ENCODE peak calls at places on chromosome 4, in four cellular contexts. B, G, A and Q are unnamed samples.

GRCh38 chr4:75168548-75168947 is 235.6 kb downstream of the PARM1 start:
- DNase-seq in B (no peak), A (no peak), G (no peak), Q (no peak)

GRCh38 chr4:123299212-123299651 is 97.4 kb upstream of the SPRY1 start:
- DNase-seq in G (peak), A (peak), B (no peak), Q (peak)

GRCh38 chr4:52588771-52589591 is 70.1 kb downstream of the USP46 start:
- DNase-seq in G (peak), B (no peak), A (peak), Q (peak)

GRCh38 chr4:166045457-166045856 is 172.4 kb downstream of the TLL1 start:
- DNase-seq in B (no peak), A (no peak), G (no peak), Q (no peak)

GRCh38 chr4:93228021-93228420 is 600.5 kb upstream of the ATOH1 start:
- DNase-seq in B (no peak), A (no peak), G (no peak), Q (no peak)

GRCh38 chr4:5205981-5206380 is 154.7 kb downstream of the STK32B start:
- DNase-seq in B (no peak), G (no peak), A (no peak), Q (no peak)

GRCh38 chr4:25551608-25552007 is 104.0 kb upstream of the SLC34A2 start:
- DNase-seq in G (no peak), A (no peak), B (no peak), Q (no peak)

GRCh38 chr4:156778606-156779005 is 193.0 kb downstream of the PDGFC start:
- DNase-seq in G (peak), A (peak), B (no peak), Q (no peak)

GRCh38 chr4:142811034-142811433 is 35.1 kb downstream of the INPP4B start:
- DNase-seq in G (no peak), B (no peak), A (no peak), Q (no peak)

GRCh38 chr4:149164282-149164681 is 651.4 kb downstream of the IQCM start:
- DNase-seq in A (peak), G (peak), B (no peak), Q (no peak)

GRCh38 chr4:40800064-40800463 is 50.3 kb downstream of the NSUN7 start:
- DNase-seq in A (no peak), B (no peak), G (no peak), Q (no peak)

GRCh38 chr4:138182838-138183426 is 59.2 kb downstream of the SLC7A11 start:
- DNase-seq in A (peak), G (peak), B (peak), Q (peak)

GRCh38 chr4:104677122-104677521 is 182.4 kb upstream of the CXXC4 start:
- DNase-seq in A (no peak), B (no peak), G (no peak), Q (no peak)

GRCh38 chr4:2807571-2807970 is 14.7 kb downstream of the SH3BP2 start:
- DNase-seq in A (no peak), B (no peak), G (no peak), Q (no peak)

GRCh38 chr4:68581382-68582338 is 5.5 kb upstream of the UGT2B17 start:
- DNase-seq in G (no peak), B (no peak), A (no peak), Q (no peak)

GRCh38 chr4:38164346-38164745 is 204.1 kb downstream of the PTTG2 start:
- DNase-seq in A (no peak), B (no peak), G (no peak), Q (no peak)

GRCh38 chr4:102787096-102787867 is 26.5 kb upstream of the MANBA start:
- DNase-seq in A (peak), G (peak), B (no peak), Q (no peak)

GRCh38 chr4:42638276-42638675 is 18.6 kb downstream of the ATP8A1 start:
- DNase-seq in B (no peak), A (peak), G (no peak), Q (no peak)

GRCh38 chr4:16667464-16667863 is 231.0 kb downstream of the LDB2 start:
- DNase-seq in G (peak), A (peak), B (no peak), Q (peak)

GRCh38 chr4:40645576-40645975 is 15.9 kb upstream of the RBM47 start:
- DNase-seq in A (no peak), G (no peak), B (no peak), Q (no peak)

GRCh38 chr4:151679247-151679646 is 81.6 kb downstream of the GATB start:
- DNase-seq in B (no peak), A (no peak), G (no peak), Q (no peak)

GRCh38 chr4:93983133-93983532 is 154.6 kb downstream of the ATOH1 start:
- DNase-seq in G (no peak), B (no peak), A (no peak), Q (no peak)

GRCh38 chr4:128600996-128601857 is 208.3 kb upstream of the JADE1 start:
- DNase-seq in A (peak), B (peak), G (peak), Q (peak)

GRCh38 chr4:5032825-5033224 is 13.6 kb upstream of the CYTL1 start:
- DNase-seq in B (no peak), A (no peak), G (no peak), Q (no peak)

GRCh38 chr4:90419124-90419711 is 292.0 kb downstream of the CCSER1 start:
- DNase-seq in B (peak), A (peak), G (peak), Q (no peak)

GRCh38 chr4:128623508-128624215 is 185.8 kb upstream of the JADE1 start:
- DNase-seq in G (no peak), B (no peak), A (no peak), Q (no peak)

GRCh38 chr4:19301527-19301926 is 950.2 kb upstream of the SLIT2 start:
- DNase-seq in B (no peak), G (no peak), A (no peak), Q (no peak)

GRCh38 chr4:140296871-140297570 is 76.4 kb upstream of the SCOC start:
- DNase-seq in A (no peak), G (no peak), B (no peak), Q (no peak)

GRCh38 chr4:147088141-147088540 is 142.5 kb upstream of the TTC29 start:
- DNase-seq in G (peak), B (no peak), A (peak), Q (no peak)

GRCh38 chr4:98318521-98318920 is 57.3 kb downstream of the RAP1GDS1 start:
- DNase-seq in G (peak), B (no peak), A (no peak), Q (no peak)

GRCh38 chr4:144338148-144338547 is 197.6 kb upstream of the GYPA start:
- DNase-seq in G (no peak), B (no peak), A (peak), Q (no peak)

GRCh38 chr4:187908079-187908501 is 87.5 kb upstream of the ZFP42 start:
- DNase-seq in B (no peak), G (peak), A (no peak), Q (peak)

GRCh38 chr4:107760281-107760947 is 40.4 kb upstream of the PAPSS1 start:
- DNase-seq in G (peak), A (peak), B (peak), Q (no peak)

GRCh38 chr4:184471872-184472539 is 2.3 kb downstream of the IRF2 start:
- DNase-seq in G (peak), B (peak), A (peak), Q (no peak)

GRCh38 chr4:107618656-107619055 is 101.4 kb downstream of the PAPSS1 start:
- DNase-seq in G (no peak), B (no peak), A (no peak), Q (no peak)

GRCh38 chr4:139694522-139694921 is 28.9 kb downstream of the MGST2 start:
- DNase-seq in G (no peak), B (no peak), A (no peak), Q (no peak)

GRCh38 chr4:186772936-186773335 is 49.3 kb upstream of the FAT1 start:
- DNase-seq in G (no peak), B (no peak), A (no peak), Q (no peak)

GRCh38 chr4:110624016-110624770 is 1.3 kb upstream of the PITX2 start:
- DNase-seq in B (no peak), G (no peak), A (no peak), Q (no peak)

GRCh38 chr4:112951362-112951962 is 98.0 kb upstream of the ANK2 start:
- DNase-seq in G (peak), A (peak), B (peak), Q (no peak)

GRCh38 chr4:158581161-158581560 is 59.5 kb downstream of the RXFP1 start:
- DNase-seq in B (no peak), A (peak), G (peak), Q (no peak)

GRCh38 chr4:158580064-158580463 is 58.4 kb downstream of the RXFP1 start:
- DNase-seq in G (no peak), B (no peak), A (no peak), Q (no peak)

GRCh38 chr4:158572608-158573007 is 50.9 kb downstream of the RXFP1 start:
- DNase-seq in G (no peak), A (no peak), B (no peak), Q (no peak)

GRCh38 chr4:158578476-158578875 is 56.8 kb downstream of the RXFP1 start:
- DNase-seq in B (peak), G (peak), A (peak), Q (no peak)
- TF ChIP-seq CTCF in B (peak), G (peak), A (peak), Q (no peak)

GRCh38 chr4:80806472-80806871 is 224.0 kb upstream of the BMP3 start:
- DNase-seq in B (no peak), G (no peak), A (no peak), Q (no peak)
- H3K4me3 ChIP-seq in B (no peak), G (no peak), A (no peak), Q (no peak)

GRCh38 chr4:26787461-26788340 is 72.9 kb upstream of the STIM2 start:
- DNase-seq in G (peak), A (peak), B (no peak), Q (no peak)
- TF ChIP-seq CTCF in G (peak), A (peak), B (peak), Q (no peak)

GRCh38 chr4:145487626-145488025 is 6.0 kb downstream of the SMAD1 start:
- DNase-seq in A (no peak), B (no peak), G (no peak), Q (no peak)
- H3K4me3 ChIP-seq in A (no peak), B (no peak), G (no peak), Q (no peak)

DNA sequence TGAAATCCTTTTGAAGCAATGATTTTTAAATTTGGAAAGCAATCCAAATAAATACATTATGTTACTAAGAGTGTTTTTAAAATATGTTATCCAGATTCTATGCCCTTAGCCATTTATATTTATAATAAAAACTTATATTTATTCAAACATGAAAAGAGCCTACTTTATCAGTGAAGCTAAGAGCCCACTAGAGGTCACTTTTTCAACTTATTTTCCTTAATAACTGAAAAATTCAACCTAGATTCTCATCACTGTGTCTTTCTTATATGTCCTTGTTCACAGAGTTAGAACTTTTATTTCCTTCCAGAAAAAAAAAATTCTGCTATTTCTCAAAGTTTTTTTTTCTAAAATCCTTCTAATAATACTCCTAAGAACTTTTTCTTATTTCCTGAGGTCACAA is 23.9 kb downstream of the PRDM8 start:
- DNase-seq in G (peak), A (peak), B (no peak), Q (no peak)
- TF ChIP-seq CTCF in G (peak), A (peak), B (peak), Q (peak)